ENCODE peak calls at places on chromosomes 12 and 14, in ten cellular contexts. B is sigmoid colon, K is SK-N-SH, A is A549, S is GM12878, J is K562, U is tibial nerve, F is stomach, W is transverse colon, X is HepG2. I is an unnamed sample. For H3K4me1, the result is how much of the 10 kb centered on the place peaks cover.

GRCh38 chr14:74542056-74542685 is 48.6 kb downstream of the ISCA2 start:
- DNase-seq in B (no peak), K (no peak), A (no peak), S (no peak), J (no peak), U (no peak), F (no peak), W (no peak), X (no peak), I (peak)

GRCh38 chr14:100022772-100023451 is 42.3 kb upstream of the EVL start:
- DNase-seq in B (peak), K (no peak), A (no peak), S (no peak), J (no peak), U (no peak), F (no peak), W (no peak), X (no peak), I (no peak)

GRCh38 chr14:51070732-51071131 is 24.2 kb downstream of the TRIM9 start:
- DNase-seq in B (no peak), K (no peak), A (no peak), S (no peak), J (no peak), U (no peak), F (no peak), W (no peak), X (no peak), I (no peak)

GRCh38 chr14:71359823-71360222 is 452.6 kb downstream of the PCNX1 start:
- DNase-seq in B (no peak), K (no peak), A (no peak), S (no peak), J (no peak), U (no peak), F (no peak), W (no peak), X (no peak), I (no peak)

GRCh38 chr14:63966407-63966806 is 113.6 kb downstream of the SYNE2 start:
- DNase-seq in B (no peak), K (no peak), A (no peak), S (no peak), J (no peak), U (no peak), F (no peak), W (no peak), X (no peak), I (no peak)

GRCh38 chr14:66483322-66483721 is 2.8 kb upstream of the CCDC196 start:
- DNase-seq in B (no peak), K (no peak), A (no peak), S (no peak), J (no peak), U (no peak), F (no peak), W (no peak), X (no peak), I (peak)

GRCh38 chr14:62691613-62692489 is 353.4 kb downstream of the KCNH5 start:
- DNase-seq in B (no peak), K (no peak), A (peak), S (no peak), J (no peak), U (no peak), F (peak), W (no peak), X (peak), I (no peak)

GRCh38 chr14:94640721-94641631 is 28.8 kb downstream of the SERPINA3 start:
- DNase-seq in B (peak), K (no peak), A (no peak), S (no peak), J (peak), U (no peak), F (peak), W (no peak), X (no peak), I (no peak)

GRCh38 chr12:19186722-19187661 is 57.5 kb downstream of the PLEKHA5 start:
- DNase-seq in B (no peak), K (peak), A (peak), S (no peak), J (peak), U (no peak), F (no peak), W (no peak), X (peak), I (no peak)

GRCh38 chr12:54030889-54031860 is 1.7 kb upstream of the HOXC5 start:
- DNase-seq in B (no peak), K (no peak), A (no peak), S (no peak), J (no peak), U (no peak), F (no peak), W (no peak), X (no peak), I (peak)

GRCh38 chr14:79011091-79011919 is 841.1 kb downstream of the NRXN3 start:
- DNase-seq in B (no peak), K (peak), A (peak), S (no peak), J (peak), U (no peak), F (no peak), W (no peak), X (peak), I (no peak)

GRCh38 chr12:9872116-9872515 is 3.0 kb upstream of the CLEC2B start:
- DNase-seq in B (no peak), K (no peak), A (no peak), S (no peak), J (no peak), U (no peak), F (no peak), W (no peak), X (no peak), I (no peak)

GRCh38 chr12:128976120-128976519 is 122.8 kb downstream of the GLT1D1 start:
- DNase-seq in B (no peak), K (no peak), A (no peak), S (no peak), J (peak), U (no peak), F (no peak), W (peak), X (no peak), I (no peak)

GRCh38 chr12:32273063-32273521 is 126.3 kb upstream of the FGD4 start:
- DNase-seq in B (no peak), K (no peak), A (no peak), S (no peak), J (peak), U (no peak), F (no peak), W (no peak), X (no peak), I (no peak)

GRCh38 chr12:104630230-104630670 is 173.5 kb downstream of the CHST11 start:
- DNase-seq in B (no peak), K (no peak), A (no peak), S (no peak), J (no peak), U (no peak), F (no peak), W (no peak), X (no peak), I (no peak)

GRCh38 chr14:61461808-61462275 is 140.5 kb downstream of the PRKCH start:
- DNase-seq in B (no peak), K (peak), A (peak), S (no peak), J (peak), U (no peak), F (no peak), W (no peak), X (peak), I (peak)

GRCh38 chr12:988616-989015 is 2.4 kb upstream of the ERC1 start:
- DNase-seq in B (no peak), K (no peak), A (no peak), S (no peak), J (no peak), U (no peak), F (no peak), W (no peak), X (no peak), I (no peak)

GRCh38 chr14:64503434-64504309 is at the start of gene ZBTB25:
- DNase-seq in B (peak), K (peak), A (peak), S (peak), J (peak), U (peak), F (peak), W (peak), X (peak), I (peak)

GRCh38 chr12:1518763-1519516 is 75.4 kb downstream of the FBXL14 start:
- DNase-seq in B (no peak), K (no peak), A (no peak), S (no peak), J (no peak), U (no peak), F (no peak), W (no peak), X (peak), I (no peak)

GRCh38 chr14:51211149-51211548 is 28.9 kb upstream of the TMX1 start:
- DNase-seq in B (no peak), K (no peak), A (no peak), S (no peak), J (no peak), U (no peak), F (peak), W (no peak), X (no peak), I (no peak)

GRCh38 chr12:71999795-72000194 is 61.1 kb downstream of the TPH2 start:
- DNase-seq in B (no peak), K (no peak), A (no peak), S (no peak), J (no peak), U (no peak), F (no peak), W (no peak), X (no peak), I (no peak)

GRCh38 chr14:50610465-50610864 is 50.5 kb downstream of the ATL1 start:
- DNase-seq in B (no peak), K (no peak), A (no peak), S (no peak), J (no peak), U (no peak), F (no peak), W (no peak), X (no peak), I (no peak)

GRCh38 chr12:117025481-117026151 is 73.6 kb downstream of the TESC start:
- DNase-seq in B (peak), K (peak), A (peak), S (no peak), J (peak), U (no peak), F (peak), W (peak), X (peak), I (peak)

GRCh38 chr12:47343684-47344567 is 264.2 kb upstream of the AMIGO2 start:
- DNase-seq in B (no peak), K (no peak), A (no peak), S (no peak), J (no peak), U (no peak), F (no peak), W (no peak), X (no peak), I (no peak)

GRCh38 chr12:106248177-106248848 is 493 bp upstream of the CKAP4 start:
- DNase-seq in B (peak), K (no peak), A (peak), S (no peak), J (no peak), U (no peak), F (peak), W (peak), X (peak), I (peak)

GRCh38 chr12:3644103-3644502 is 108.8 kb downstream of the CRACR2A start:
- DNase-seq in B (no peak), K (no peak), A (no peak), S (no peak), J (no peak), U (no peak), F (no peak), W (no peak), X (no peak), I (no peak)

DNA sequence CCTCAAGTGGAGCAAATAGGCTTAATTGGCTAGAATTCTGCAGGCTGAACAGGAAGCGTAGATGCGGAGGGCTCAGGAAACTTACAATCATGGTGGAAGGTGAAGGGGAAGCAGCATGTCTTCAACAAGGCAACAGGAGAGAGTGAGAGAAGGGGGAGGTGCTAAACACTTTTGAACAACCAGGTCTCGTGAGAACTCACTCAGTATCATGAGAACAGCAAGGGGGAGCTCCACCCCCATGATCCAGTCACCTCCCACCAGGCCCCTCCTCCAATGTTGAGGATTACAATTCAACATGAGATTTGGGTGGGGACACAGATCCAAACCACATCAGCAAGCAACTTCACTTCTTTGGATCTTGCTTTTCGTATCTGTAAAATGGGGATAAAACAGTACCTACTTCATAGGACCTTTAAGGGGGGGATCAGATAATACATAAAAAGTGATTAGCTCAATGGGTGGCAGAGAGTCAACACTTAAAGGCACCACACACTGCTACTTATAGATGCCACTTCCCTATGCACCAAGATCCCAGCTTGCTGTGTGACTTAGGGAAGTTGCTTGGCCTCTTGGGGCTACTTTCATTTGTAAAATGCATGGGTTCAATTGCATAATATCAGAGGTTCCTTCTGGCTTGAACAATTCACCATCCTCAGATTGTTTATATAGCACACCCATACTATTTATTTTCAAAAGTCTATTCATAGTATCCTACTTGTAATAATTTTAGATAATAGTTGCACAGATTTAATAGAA is 184.8 kb upstream of the RPH3A start:
- DNase-seq in B (no peak), K (no peak), A (no peak), S (no peak), J (no peak), U (no peak), F (no peak), W (no peak), X (no peak), I (no peak)
- TF ChIP-seq EP300 in B (no peak), K (no peak), A (no peak), S (no peak), J (no peak), U (no peak), F (no peak), W (no peak), X (no peak), I (no peak)

GRCh38 chr12:11767029-11767724 is 117.7 kb downstream of the ETV6 start:
- DNase-seq in B (no peak), K (no peak), A (no peak), S (no peak), J (no peak), U (no peak), F (no peak), W (no peak), X (no peak), I (no peak)
- TF ChIP-seq CTCF in B (no peak), K (no peak), A (no peak), S (no peak), J (no peak), U (no peak), F (no peak), W (no peak), X (no peak), I (no peak)

DNA sequence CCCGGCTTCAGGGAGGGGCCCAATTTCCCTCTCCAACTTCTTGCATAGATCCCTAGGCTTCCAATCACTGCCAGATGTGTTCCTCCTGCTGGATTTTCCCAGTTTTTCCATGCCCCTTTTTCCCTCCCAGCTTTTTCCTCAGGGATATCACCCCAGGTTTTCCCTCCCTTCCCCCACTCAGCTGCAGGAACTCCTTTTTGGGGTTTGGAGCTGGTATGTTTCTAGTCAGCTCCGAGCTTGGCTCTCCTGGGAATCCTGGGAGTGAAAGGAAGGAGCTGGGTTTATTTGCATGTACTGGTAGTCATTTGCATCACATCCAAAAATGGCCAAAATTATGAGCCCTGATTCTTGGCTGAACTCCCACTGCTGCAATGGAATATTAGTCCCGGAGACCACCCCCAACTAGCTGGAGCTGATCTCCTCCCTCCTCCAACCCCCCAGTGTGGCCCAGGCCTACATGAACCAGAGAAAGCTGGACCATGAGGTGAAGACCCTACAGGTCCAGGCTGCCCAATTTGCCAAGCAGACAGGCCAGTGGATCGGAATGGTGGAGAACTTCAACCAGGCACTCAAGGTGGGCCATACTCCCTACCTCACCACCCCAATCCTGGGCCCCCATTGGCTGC is 1.4 kb upstream of the RDH5 start:
- DNase-seq in B (no peak), K (no peak), A (no peak), S (no peak), J (no peak), U (no peak), F (no peak), W (no peak), X (no peak), I (no peak)
- H3K4me1 ChIP-seq in B (half or more), K (under half), A (half or more), S (under half), J (under half), U (under half), F (half or more), W (under half), X (half or more), I (under half)

DNA sequence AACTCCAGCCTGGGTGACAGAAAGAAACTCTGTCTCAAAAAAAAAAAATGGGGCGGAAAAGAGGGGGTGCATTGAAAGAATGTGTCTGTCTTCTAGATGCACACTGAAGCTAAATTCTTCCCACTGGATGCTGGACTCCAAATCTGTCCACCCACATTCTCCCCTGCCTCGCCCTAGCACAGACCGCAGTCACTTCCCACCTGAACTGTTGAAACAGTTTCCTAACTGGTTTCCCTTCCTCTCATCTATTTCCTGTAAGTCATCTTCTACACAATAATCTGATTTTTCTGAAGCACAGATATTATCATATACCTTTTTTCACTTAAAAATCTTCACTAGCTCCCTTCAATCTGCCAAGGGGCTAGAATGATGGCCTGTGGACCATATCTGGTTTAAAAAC is 1.5 kb upstream of the HCAR1 start:
- DNase-seq in B (no peak), K (no peak), A (no peak), S (no peak), J (no peak), U (no peak), F (no peak), W (no peak), X (no peak), I (no peak)
- TF ChIP-seq EP300 in B (no peak), K (no peak), A (no peak), S (no peak), J (no peak), U (no peak), F (no peak), W (no peak), X (no peak), I (no peak)

DNA sequence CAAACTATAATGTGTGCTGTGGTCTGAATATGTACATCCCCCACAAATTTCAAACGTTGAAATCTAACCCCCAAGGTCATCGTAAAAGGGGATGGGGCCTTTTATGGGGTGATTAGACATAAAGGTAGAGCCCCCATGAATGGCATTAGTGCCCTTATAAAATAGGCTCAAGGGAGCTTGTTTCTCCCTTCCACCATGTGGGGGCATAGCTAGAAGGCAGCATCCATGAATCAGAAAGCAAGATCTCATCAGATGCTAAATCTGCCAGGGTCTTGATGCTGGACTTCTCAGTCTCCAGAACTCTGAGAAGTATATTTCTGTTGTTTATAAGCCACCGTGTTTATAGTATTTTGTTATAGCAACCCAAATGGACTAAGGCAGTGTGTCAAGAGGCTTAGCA is 33.4 kb upstream of the IGF1 start:
- DNase-seq in B (no peak), K (no peak), A (no peak), S (no peak), J (no peak), U (no peak), F (no peak), W (no peak), X (no peak), I (no peak)
- TF ChIP-seq CTCF in B (no peak), K (no peak), A (no peak), S (no peak), J (no peak), U (no peak), F (no peak), W (no peak), X (no peak), I (no peak)

GRCh38 chr14:68263563-68264350 is 444.2 kb downstream of the RAD51B start:
- DNase-seq in B (no peak), K (peak), A (no peak), S (no peak), J (no peak), U (no peak), F (no peak), W (no peak), X (no peak), I (no peak)
- H3K4me1 ChIP-seq in B (half or more), K (under half), A (under half), S (half or more), J (under half), U (under half), F (under half), W (under half), X (under half), I (under half)

DNA sequence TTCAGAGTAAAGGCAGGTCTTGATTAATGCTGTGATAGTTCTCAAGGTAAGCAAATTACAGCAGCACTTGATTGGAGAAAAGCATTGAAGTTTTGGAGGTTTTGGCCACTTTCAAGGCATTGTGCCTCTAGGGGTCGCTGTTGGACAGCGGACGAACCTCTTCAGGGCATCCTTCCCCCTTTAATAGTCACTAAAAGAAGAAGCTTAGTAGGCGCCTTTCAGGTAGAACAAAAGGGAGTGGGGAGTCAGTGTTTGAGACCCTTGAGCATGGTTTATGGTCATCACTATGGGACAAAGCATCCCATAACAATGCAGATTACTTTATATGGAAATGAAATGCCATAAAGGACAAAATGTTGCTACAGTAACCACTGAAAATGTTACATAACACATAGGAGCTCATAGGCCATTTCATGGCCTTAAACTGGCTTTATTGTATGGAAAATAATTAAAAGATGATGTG is 199.5 kb upstream of the DCN start:
- DNase-seq in B (peak), K (peak), A (peak), S (peak), J (peak), U (peak), F (peak), W (peak), X (peak), I (peak)
- TF ChIP-seq EP300 in B (no peak), K (no peak), A (no peak), S (no peak), J (no peak), U (no peak), F (no peak), W (no peak), X (no peak), I (no peak)

DNA sequence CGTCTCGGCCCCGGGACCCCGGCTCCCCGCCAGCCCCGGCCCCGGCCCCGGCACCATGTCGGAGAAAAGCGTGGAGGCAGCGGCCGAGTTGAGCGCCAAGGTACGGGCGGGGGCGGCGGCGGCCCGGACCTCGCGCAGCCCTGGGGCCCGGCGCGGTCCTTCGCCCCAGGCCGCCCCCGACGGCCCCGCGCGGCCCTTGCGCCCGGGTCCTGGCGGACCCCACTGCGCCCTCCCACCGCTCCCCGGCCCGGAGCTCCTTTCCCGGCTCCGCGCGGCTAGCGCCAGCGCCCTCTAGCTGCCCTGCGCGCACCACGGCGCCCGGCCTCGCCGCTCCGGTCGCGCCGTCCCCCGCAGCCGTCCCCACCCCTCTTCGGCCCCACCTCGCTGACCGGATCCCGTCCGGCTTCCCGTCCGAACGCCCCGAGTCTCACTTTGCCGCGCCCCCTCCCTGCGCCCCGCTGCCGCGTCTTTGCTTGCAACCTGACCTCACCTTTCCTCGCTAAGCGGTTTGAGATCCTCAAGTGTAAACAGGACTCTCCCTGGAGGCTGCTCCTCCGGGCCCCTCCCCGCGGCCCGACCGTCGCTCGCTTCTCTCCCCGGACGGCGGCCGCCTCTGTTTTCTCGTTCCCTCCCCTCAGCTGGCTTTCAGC is 613 bp downstream of the PTMS start:
- DNase-seq in B (peak), K (peak), A (peak), S (no peak), J (peak), U (peak), F (peak), W (peak), X (peak), I (peak)
- TF ChIP-seq CTCF in B (peak), K (peak), A (peak), S (peak), J (peak), U (peak), F (peak), W (peak), X (peak), I (peak)

I was measured in ovary.